ENCODE peak calls at places on chromosomes 12 and 14, in eight cellular contexts. E, F, B, S, Q, Y, I and W are unnamed samples. For H3K4me1 and H3K27me3, the result is how much of the 10 kb centered on the place peaks cover.

GRCh38 chr14:103257211-103257962 is 76.7 kb upstream of the EIF5 start:
- DNase-seq in F (no peak), E (no peak), S (no peak), B (no peak), I (no peak), Q (peak), Y (no peak), W (no peak)

GRCh38 chr12:57103856-57104255 is 7.3 kb downstream of the STAT6 start:
- DNase-seq in Y (no peak), Q (no peak), B (no peak), E (no peak), S (no peak), I (no peak), F (no peak), W (no peak)

GRCh38 chr12:29660847-29661246 is 122.9 kb downstream of the TMTC1 start:
- DNase-seq in B (no peak), F (no peak), S (no peak), Q (no peak), Y (no peak), I (no peak), E (no peak), W (no peak)

GRCh38 chr12:4245446-4245845 is 28.1 kb upstream of the CCND2 start:
- DNase-seq in Q (no peak), E (no peak), I (no peak), F (no peak), Y (no peak), S (no peak), B (no peak), W (no peak)

GRCh38 chr12:129538137-129538536 is 365.7 kb downstream of the TMEM132D start:
- DNase-seq in Q (no peak), B (no peak), Y (no peak), F (no peak), I (no peak), E (no peak), S (no peak), W (no peak)

GRCh38 chr12:39125580-39125979 is 220.2 kb upstream of the CPNE8 start:
- DNase-seq in Q (no peak), B (no peak), I (no peak), S (no peak), Y (no peak), E (no peak), F (no peak), W (no peak)

GRCh38 chr14:88599321-88599720 is 36.5 kb downstream of the ZC3H14 start:
- DNase-seq in B (no peak), S (no peak), Y (no peak), Q (no peak), E (no peak), I (no peak), F (no peak), W (no peak)

GRCh38 chr12:114671664-114672476 is 12.1 kb downstream of the TBX3 start:
- DNase-seq in Q (peak), E (peak), F (no peak), I (no peak), Y (no peak), S (no peak), B (no peak), W (no peak)

GRCh38 chr14:92993302-92993701 is 70.4 kb downstream of the CHGA start:
- DNase-seq in I (no peak), S (no peak), F (peak), E (no peak), B (no peak), Q (no peak), Y (no peak), W (peak)

GRCh38 chr12:49232940-49233841 is 31.7 kb upstream of the TUBA1C start:
- DNase-seq in B (peak), E (peak), Q (peak), S (no peak), I (no peak), F (peak), Y (peak), W (peak)

GRCh38 chr12:58262796-58263195 is 321.4 kb downstream of the ATP23 start:
- DNase-seq in B (no peak), F (no peak), Q (no peak), I (no peak), S (no peak), E (no peak), Y (no peak), W (no peak)

GRCh38 chr12:105256921-105257320 is 20.9 kb upstream of the APPL2 start:
- DNase-seq in Q (peak), F (no peak), E (no peak), Y (no peak), S (no peak), I (no peak), B (no peak), W (no peak)

GRCh38 chr12:31118831-31119530 is 45.3 kb downstream of the DDX11 start:
- DNase-seq in B (no peak), F (no peak), E (peak), Y (no peak), S (no peak), I (peak), Q (no peak), W (no peak)

GRCh38 chr14:71776463-71777359 is 155.5 kb upstream of the RGS6 start:
- DNase-seq in S (no peak), Y (no peak), F (no peak), B (no peak), I (no peak), Q (peak), E (peak), W (no peak)

GRCh38 chr12:111451649-111452129 is 46.0 kb downstream of the SH2B3 start:
- DNase-seq in Q (peak), I (no peak), F (peak), S (peak), Y (no peak), E (peak), B (no peak), W (peak)

GRCh38 chr12:95218852-95219171 is 1.2 kb downstream of the VEZT start:
- DNase-seq in I (no peak), E (peak), B (no peak), Y (no peak), Q (no peak), S (peak), F (no peak), W (no peak)

GRCh38 chr12:22626429-22626828 is 1.5 kb downstream of the ETNK1 start:
- DNase-seq in Y (no peak), I (no peak), F (no peak), S (peak), E (no peak), Q (peak), B (no peak), W (no peak)

GRCh38 chr14:75446447-75446846 is 18.6 kb downstream of the JDP2 start:
- DNase-seq in F (no peak), I (no peak), B (no peak), Q (no peak), S (no peak), Y (no peak), E (no peak), W (no peak)

GRCh38 chr14:75448209-75448608 is 20.4 kb downstream of the JDP2 start:
- DNase-seq in Q (no peak), F (no peak), B (no peak), Y (no peak), E (no peak), S (no peak), I (no peak), W (no peak)

GRCh38 chr14:75452324-75452723 is 24.5 kb downstream of the JDP2 start:
- DNase-seq in Y (no peak), E (no peak), Q (no peak), S (no peak), I (no peak), B (peak), F (no peak), W (no peak)

GRCh38 chr14:75450381-75451276 is 22.8 kb downstream of the JDP2 start:
- DNase-seq in Q (peak), F (no peak), Y (peak), I (peak), E (no peak), S (no peak), B (peak), W (peak)

DNA sequence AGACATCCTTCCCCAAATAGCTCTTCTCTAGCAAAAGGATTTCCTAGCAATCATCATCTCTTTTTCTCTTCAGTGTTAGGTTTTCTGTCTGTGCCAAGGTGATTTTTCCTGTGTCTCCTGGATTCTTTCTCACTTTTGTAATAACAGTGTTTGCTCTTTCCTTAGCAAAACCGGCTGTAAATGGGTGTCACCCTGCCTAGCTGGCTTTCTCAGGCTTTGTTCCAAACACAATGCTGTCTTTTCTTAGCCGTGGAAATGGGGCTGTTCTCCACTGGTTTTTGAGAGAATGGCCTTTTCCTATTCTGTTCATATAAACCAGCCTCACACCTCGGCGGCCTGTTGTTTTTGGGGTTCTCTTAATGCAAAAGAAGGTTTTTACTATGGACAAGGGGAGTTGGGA is 21.9 kb downstream of the JDP2 start:
- DNase-seq in B (no peak), E (no peak), F (no peak), Q (no peak), S (no peak), I (peak), Y (no peak), W (no peak)
- H3K4me1 ChIP-seq in B (half or more), E (under half), F (under half), Q (under half), S (under half), I (half or more), Y (under half), W (under half)

GRCh38 chr14:101844752-101845151 is 83.2 kb downstream of the PPP2R5C start:
- DNase-seq in E (no peak), I (no peak), S (peak), Y (no peak), Q (no peak), F (no peak), B (no peak), W (no peak)
- H3K4me3 ChIP-seq in E (no peak), I (no peak), S (peak), Y (no peak), Q (no peak), F (no peak), B (no peak), W (no peak)

GRCh38 chr12:3136641-3137267 is 59.6 kb downstream of the TSPAN9 start:
- DNase-seq in S (no peak), F (no peak), Y (peak), I (no peak), B (no peak), Q (no peak), E (no peak), W (no peak)
- H3K27me3 ChIP-seq in S (under half), F (under half), Y (under half), I (under half), B (under half), Q (under half), E (under half), W (under half)

DNA sequence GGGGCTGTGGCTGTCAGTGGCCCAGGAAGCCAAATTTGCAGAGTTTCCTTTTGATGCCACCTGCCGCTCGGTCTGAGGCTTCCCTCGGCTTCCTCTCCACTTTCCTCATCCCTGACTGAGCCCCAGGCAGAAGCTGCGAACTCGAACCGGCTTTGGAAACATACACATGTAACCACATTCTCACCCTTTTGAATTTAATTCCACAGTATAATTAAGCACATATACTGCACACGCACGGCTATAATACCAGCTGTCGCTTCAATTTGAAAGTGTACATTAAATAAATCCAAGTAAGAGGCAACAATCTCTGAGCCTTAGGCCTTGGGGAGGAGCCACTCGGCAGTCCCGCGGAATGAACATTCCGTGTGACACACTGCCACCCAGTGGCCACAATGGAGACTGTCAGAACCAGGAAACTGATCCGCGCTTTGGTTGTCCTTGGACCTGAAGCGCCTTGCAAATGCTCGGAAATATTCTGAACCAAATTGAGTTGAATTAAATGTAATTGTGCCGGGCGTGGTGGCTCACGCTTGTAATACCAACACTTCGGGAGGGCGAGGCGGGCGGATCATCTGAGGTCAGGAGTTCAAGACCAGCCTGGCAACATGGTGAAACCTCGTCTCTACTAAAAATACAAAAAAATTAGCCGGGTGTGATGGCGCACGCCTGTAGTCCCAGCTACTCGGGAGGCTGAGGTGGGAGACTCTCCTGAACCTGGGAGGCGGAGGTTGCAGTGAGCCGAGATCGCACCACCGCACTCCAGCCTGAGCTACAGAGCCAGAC is 117.9 kb upstream of the TMPO start:
- DNase-seq in B (peak), Y (peak), S (peak), I (peak), Q (peak), F (peak), E (peak), W (peak)
- H3K4me1 ChIP-seq in B (under half), Y (under half), S (under half), I (under half), Q (under half), F (under half), E (under half), W (under half)

DNA sequence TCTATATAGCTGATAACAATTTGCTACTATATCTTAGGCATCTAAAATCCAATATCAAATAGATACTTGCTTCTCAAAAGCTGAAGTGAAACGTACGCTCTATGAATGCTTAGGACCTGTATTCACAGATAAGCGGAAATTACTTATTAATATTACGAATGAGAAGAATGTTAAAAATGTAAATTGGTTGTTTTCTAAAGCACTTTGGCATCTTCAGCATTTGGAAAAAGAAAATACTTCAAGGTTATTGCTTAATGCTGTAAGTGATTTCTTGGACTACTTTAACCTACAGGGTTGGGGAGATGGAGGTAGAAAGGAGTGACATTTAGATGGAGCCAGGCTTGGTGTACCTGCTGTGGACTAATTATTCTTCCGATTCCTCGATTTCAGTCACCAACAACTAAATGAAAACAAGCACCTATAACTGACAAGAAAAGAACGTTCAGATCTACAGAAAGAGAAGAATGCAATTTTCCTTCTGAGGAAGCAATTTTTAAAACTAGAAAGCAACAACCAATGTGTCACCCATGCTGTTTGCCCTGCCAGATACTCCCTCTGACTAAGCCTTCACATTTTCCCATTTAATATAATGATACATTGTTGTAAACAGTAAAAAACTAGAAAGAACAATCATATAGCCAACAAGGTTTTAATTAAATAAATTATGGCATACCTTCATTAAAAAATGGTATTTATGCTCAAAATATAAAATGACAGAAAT is 49.3 kb downstream of the SLC25A21 start:
- DNase-seq in F (no peak), B (no peak), I (no peak), E (no peak), Y (no peak), S (no peak), Q (no peak), W (no peak)
- H3K4me3 ChIP-seq in F (no peak), B (no peak), I (no peak), E (no peak), Y (no peak), S (no peak), Q (no peak), W (no peak)

DNA sequence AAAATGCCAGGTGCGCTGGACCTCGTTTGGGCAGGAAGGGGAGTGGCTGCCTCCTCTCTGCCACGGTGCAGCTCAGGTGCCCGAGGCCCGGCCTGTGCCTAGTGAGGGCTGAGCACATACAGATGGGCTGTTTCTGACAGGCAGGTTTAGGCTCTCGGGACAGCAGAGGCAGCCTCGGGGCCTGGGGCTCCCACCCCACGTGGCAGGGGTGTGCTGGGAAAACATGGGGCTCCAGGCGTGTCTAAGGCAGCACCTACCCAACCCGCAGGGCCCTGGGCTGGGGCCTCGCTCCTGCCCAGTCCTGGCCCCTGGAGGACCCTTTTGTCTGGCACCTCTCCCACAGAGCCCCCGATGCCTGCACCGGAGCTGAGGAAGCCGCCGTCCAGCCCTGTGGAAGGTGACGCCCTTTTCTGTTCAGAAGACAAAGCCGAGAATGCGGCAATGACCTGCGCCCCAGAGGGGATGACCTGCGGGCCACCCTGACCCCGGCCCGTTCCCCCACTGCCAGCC is 76.4 kb upstream of the GALNT9 start:
- DNase-seq in F (no peak), E (no peak), S (no peak), I (no peak), B (peak), Y (peak), Q (no peak), W (no peak)
- H3K27me3 ChIP-seq in F (under half), E (half or more), S (under half), I (half or more), B (under half), Y (under half), Q (under half), W (under half)

GRCh38 chr14:74979029-74979428 is 23.6 kb upstream of the PGF start:
- DNase-seq in E (no peak), Q (no peak), F (no peak), S (no peak), I (no peak), B (no peak), Y (no peak), W (no peak)

GRCh38 chr14:74977901-74978385 is 22.5 kb upstream of the PGF start:
- DNase-seq in F (no peak), B (no peak), Q (no peak), I (no peak), E (no peak), S (no peak), Y (no peak), W (no peak)

GRCh38 chr14:74978416-74978947 is 23.1 kb upstream of the PGF start:
- DNase-seq in S (no peak), F (no peak), I (peak), E (peak), B (no peak), Q (no peak), Y (no peak), W (no peak)

GRCh38 chr14:74976264-74977113 is 21.1 kb upstream of the PGF start:
- DNase-seq in I (no peak), E (no peak), F (no peak), Y (no peak), B (no peak), Q (no peak), S (no peak), W (no peak)

GRCh38 chr14:74977164-74977900 is 21.9 kb upstream of the PGF start:
- DNase-seq in S (no peak), Q (no peak), B (no peak), I (no peak), Y (no peak), F (no peak), E (no peak), W (no peak)
- H3K4me1 ChIP-seq in S (under half), Q (under half), B (half or more), I (under half), Y (under half), F (under half), E (under half), W (under half)

GRCh38 chr12:76426160-76426559 is 77.9 kb upstream of the BBS10 start:
- DNase-seq in Y (no peak), Q (no peak), I (no peak), E (no peak), F (no peak), B (no peak), S (no peak), W (no peak)

GRCh38 chr12:76424941-76425340 is 76.7 kb upstream of the BBS10 start:
- DNase-seq in S (no peak), F (no peak), B (no peak), E (no peak), Y (no peak), Q (no peak), I (no peak), W (no peak)

GRCh38 chr12:76420221-76420620 is 72.0 kb upstream of the BBS10 start:
- DNase-seq in I (no peak), Y (no peak), F (no peak), E (no peak), B (no peak), Q (no peak), S (no peak), W (no peak)

GRCh38 chr12:76422154-76422877 is 74.1 kb upstream of the BBS10 start:
- DNase-seq in S (no peak), E (no peak), B (no peak), Y (no peak), I (no peak), F (no peak), Q (peak), W (no peak)

DNA sequence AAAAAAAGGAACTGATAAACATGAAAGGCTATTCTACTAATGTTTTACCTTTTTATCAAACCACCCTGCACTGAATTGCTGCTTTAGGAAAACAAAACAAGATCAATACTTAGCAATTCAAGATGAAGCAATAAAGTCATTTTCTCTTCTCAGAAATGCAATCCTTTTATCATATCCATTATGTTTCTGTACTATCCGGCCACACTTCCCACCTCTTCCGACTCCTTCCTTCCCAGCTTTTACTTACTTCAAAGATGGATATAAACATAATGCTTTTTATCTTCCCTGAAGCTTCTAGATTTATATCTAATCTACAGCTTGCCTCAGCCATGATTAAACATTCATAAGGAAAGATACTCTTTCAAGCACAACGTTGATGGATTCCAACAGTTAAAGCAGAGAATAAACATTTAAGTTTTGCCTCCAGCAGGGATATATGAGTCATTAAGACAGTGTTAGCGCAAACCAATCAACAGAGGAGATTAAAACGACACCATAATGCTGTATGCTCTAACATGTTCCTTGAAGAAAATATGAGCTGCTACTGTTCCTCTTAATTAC is 74.7 kb upstream of the BBS10 start:
- DNase-seq in I (no peak), F (no peak), Q (peak), Y (no peak), B (no peak), S (no peak), E (no peak), W (no peak)
- H3K4me3 ChIP-seq in I (no peak), F (no peak), Q (peak), Y (no peak), B (no peak), S (no peak), E (no peak), W (no peak)